ENCODE peak calls at places on chromosome 9, in nine cellular contexts. One of them, this sample, is unnamed.

GRCh38 chr9:132125944-132126720 is 35.7 kb upstream of the NTNG2 start:
- DNase-seq in heart right ventricle: no peak
- DNase-seq in M059J: peak; percentile 23
- DNase-seq in non-pigmented ciliary epithelial cell: no peak
- DNase-seq in iPS DF 6.9: no peak
- DNase-seq in HCT116: no peak
- DNase-seq in progenitor cell of endocrine pancreas: no peak
- DNase-seq in HT1080: no peak
- DNase-seq in tibial artery: no peak
- DNase-seq in this sample: no peak

GRCh38 chr9:37999501-38000189 is 69.4 kb downstream of the SHB start:
- DNase-seq in heart right ventricle: no peak
- DNase-seq in M059J: peak; percentile 80
- DNase-seq in HT1080: peak; percentile 58
- DNase-seq in progenitor cell of endocrine pancreas: no peak
- DNase-seq in HCT116: no peak
- DNase-seq in tibial artery: no peak
- DNase-seq in iPS DF 6.9: no peak
- DNase-seq in non-pigmented ciliary epithelial cell: no peak
- DNase-seq in this sample: no peak

GRCh38 chr9:137304383-137305059 is 2.5 kb upstream of the NRARP start:
- DNase-seq in heart right ventricle: no peak
- DNase-seq in tibial artery: peak; percentile 62
- DNase-seq in HCT116: no peak
- DNase-seq in progenitor cell of endocrine pancreas: peak; percentile 12
- DNase-seq in non-pigmented ciliary epithelial cell: no peak
- DNase-seq in M059J: no peak
- DNase-seq in HT1080: no peak
- DNase-seq in iPS DF 6.9: no peak
- DNase-seq in this sample: no peak

GRCh38 chr9:37923796-37924430 is 20.0 kb upstream of the SLC25A51 start:
- DNase-seq in tibial artery: no peak
- DNase-seq in HT1080: no peak
- DNase-seq in HCT116: no peak
- DNase-seq in M059J: no peak
- DNase-seq in non-pigmented ciliary epithelial cell: no peak
- DNase-seq in heart right ventricle: no peak
- DNase-seq in iPS DF 6.9: no peak
- DNase-seq in progenitor cell of endocrine pancreas: no peak
- DNase-seq in this sample: no peak

GRCh38 chr9:133928248-133928764 is 63.8 kb downstream of the VAV2 start:
- DNase-seq in M059J: no peak
- DNase-seq in iPS DF 6.9: no peak
- DNase-seq in non-pigmented ciliary epithelial cell: no peak
- DNase-seq in tibial artery: no peak
- DNase-seq in progenitor cell of endocrine pancreas: peak; percentile 49
- DNase-seq in HT1080: no peak
- DNase-seq in heart right ventricle: no peak
- DNase-seq in HCT116: no peak
- DNase-seq in this sample: no peak

GRCh38 chr9:125477089-125477544 is 215.5 kb downstream of the GAPVD1 start:
- DNase-seq in heart right ventricle: no peak
- DNase-seq in HCT116: no peak
- DNase-seq in non-pigmented ciliary epithelial cell: no peak
- DNase-seq in iPS DF 6.9: no peak
- DNase-seq in M059J: no peak
- DNase-seq in progenitor cell of endocrine pancreas: no peak
- DNase-seq in HT1080: no peak
- DNase-seq in tibial artery: no peak
- DNase-seq in this sample: no peak

GRCh38 chr9:104810421-104811339 is 46.8 kb downstream of the NIPSNAP3B start:
- DNase-seq in non-pigmented ciliary epithelial cell: no peak
- DNase-seq in M059J: peak; percentile 94
- DNase-seq in HCT116: no peak
- DNase-seq in iPS DF 6.9: no peak
- DNase-seq in HT1080: peak; percentile 76
- DNase-seq in progenitor cell of endocrine pancreas: no peak
- DNase-seq in heart right ventricle: peak; percentile 29
- DNase-seq in tibial artery: no peak
- DNase-seq in this sample: no peak

GRCh38 chr9:83220737-83221136 is 157.8 kb upstream of the RASEF start:
- DNase-seq in tibial artery: no peak
- DNase-seq in M059J: peak; percentile 86
- DNase-seq in non-pigmented ciliary epithelial cell: peak; percentile 82
- DNase-seq in HT1080: peak; percentile 81
- DNase-seq in heart right ventricle: no peak
- DNase-seq in HCT116: no peak
- DNase-seq in progenitor cell of endocrine pancreas: no peak
- DNase-seq in iPS DF 6.9: no peak
- DNase-seq in this sample: no peak

GRCh38 chr9:83034026-83034425 is 28.9 kb downstream of the RASEF start:
- DNase-seq in iPS DF 6.9: no peak
- DNase-seq in progenitor cell of endocrine pancreas: no peak
- DNase-seq in heart right ventricle: no peak
- DNase-seq in HT1080: no peak
- DNase-seq in M059J: peak; percentile 75
- DNase-seq in tibial artery: no peak
- DNase-seq in non-pigmented ciliary epithelial cell: no peak
- DNase-seq in HCT116: no peak
- DNase-seq in this sample: no peak

GRCh38 chr9:113669523-113670115 is 206.1 kb downstream of the RGS3 start:
- DNase-seq in M059J: no peak
- DNase-seq in HCT116: no peak
- DNase-seq in HT1080: no peak
- DNase-seq in progenitor cell of endocrine pancreas: no peak
- DNase-seq in heart right ventricle: no peak
- DNase-seq in iPS DF 6.9: no peak
- DNase-seq in tibial artery: no peak
- DNase-seq in non-pigmented ciliary epithelial cell: no peak
- DNase-seq in this sample: no peak

GRCh38 chr9:125612616-125613015 is 94.4 kb downstream of the MAPKAP1 start:
- DNase-seq in non-pigmented ciliary epithelial cell: no peak
- DNase-seq in iPS DF 6.9: no peak
- DNase-seq in HT1080: no peak
- DNase-seq in heart right ventricle: no peak
- DNase-seq in progenitor cell of endocrine pancreas: no peak
- DNase-seq in M059J: no peak
- DNase-seq in HCT116: no peak
- DNase-seq in tibial artery: no peak
- DNase-seq in this sample: no peak

GRCh38 chr9:21510806-21511205 is 28.7 kb upstream of the IFNE start:
- DNase-seq in HCT116: no peak
- DNase-seq in progenitor cell of endocrine pancreas: no peak
- DNase-seq in heart right ventricle: no peak
- DNase-seq in non-pigmented ciliary epithelial cell: no peak
- DNase-seq in M059J: peak; percentile 43
- DNase-seq in iPS DF 6.9: no peak
- DNase-seq in HT1080: no peak
- DNase-seq in tibial artery: no peak
- DNase-seq in this sample: no peak

GRCh38 chr9:73643379-73644013 is 491.8 kb downstream of the ANXA1 start:
- DNase-seq in heart right ventricle: no peak
- DNase-seq in HT1080: peak; percentile 92
- DNase-seq in progenitor cell of endocrine pancreas: no peak
- DNase-seq in HCT116: no peak
- DNase-seq in iPS DF 6.9: no peak
- DNase-seq in non-pigmented ciliary epithelial cell: peak; percentile 90
- DNase-seq in M059J: peak; percentile 8
- DNase-seq in tibial artery: no peak
- DNase-seq in this sample: no peak

GRCh38 chr9:83986765-83987401 is 6.3 kb downstream of the RMI1 start:
- DNase-seq in M059J: peak; percentile 58
- DNase-seq in tibial artery: no peak
- DNase-seq in HCT116: peak; percentile 42
- DNase-seq in HT1080: peak; percentile 89
- DNase-seq in iPS DF 6.9: no peak
- DNase-seq in progenitor cell of endocrine pancreas: no peak
- DNase-seq in heart right ventricle: no peak
- DNase-seq in non-pigmented ciliary epithelial cell: no peak
- DNase-seq in this sample: peak; percentile 3

GRCh38 chr9:130701059-130702022 is 7.8 kb downstream of the EXOSC2 start:
- DNase-seq in M059J: peak; percentile 63
- DNase-seq in non-pigmented ciliary epithelial cell: no peak
- DNase-seq in progenitor cell of endocrine pancreas: peak; percentile 82
- DNase-seq in heart right ventricle: peak; percentile 85
- DNase-seq in HT1080: peak; percentile 46
- DNase-seq in iPS DF 6.9: no peak
- DNase-seq in tibial artery: peak; percentile 86
- DNase-seq in HCT116: no peak
- DNase-seq in this sample: peak; percentile 52

GRCh38 chr9:135230817-135231520 is 143.5 kb downstream of the OLFM1 start:
- DNase-seq in iPS DF 6.9: no peak
- DNase-seq in non-pigmented ciliary epithelial cell: no peak
- DNase-seq in heart right ventricle: no peak
- DNase-seq in HCT116: no peak
- DNase-seq in M059J: no peak
- DNase-seq in progenitor cell of endocrine pancreas: no peak
- DNase-seq in tibial artery: no peak
- DNase-seq in HT1080: no peak
- DNase-seq in this sample: no peak

GRCh38 chr9:1086517-1086916 is 36.4 kb downstream of the DMRT2 start:
- DNase-seq in M059J: no peak
- DNase-seq in heart right ventricle: no peak
- DNase-seq in progenitor cell of endocrine pancreas: no peak
- DNase-seq in iPS DF 6.9: no peak
- DNase-seq in tibial artery: no peak
- DNase-seq in HCT116: no peak
- DNase-seq in non-pigmented ciliary epithelial cell: no peak
- DNase-seq in HT1080: no peak
- DNase-seq in this sample: no peak

GRCh38 chr9:22240619-22241018 is 206.0 kb upstream of the DMRTA1 start:
- DNase-seq in progenitor cell of endocrine pancreas: no peak
- DNase-seq in tibial artery: no peak
- DNase-seq in heart right ventricle: no peak
- DNase-seq in iPS DF 6.9: no peak
- DNase-seq in HCT116: no peak
- DNase-seq in M059J: peak; percentile 82
- DNase-seq in HT1080: peak; percentile 80
- DNase-seq in non-pigmented ciliary epithelial cell: no peak
- DNase-seq in this sample: no peak

GRCh38 chr9:95171001-95171400 is 146.5 kb downstream of the FANCC start:
- DNase-seq in HT1080: peak; percentile 78
- DNase-seq in heart right ventricle: no peak
- DNase-seq in progenitor cell of endocrine pancreas: no peak
- DNase-seq in iPS DF 6.9: no peak
- DNase-seq in tibial artery: no peak
- DNase-seq in M059J: peak; percentile 67
- DNase-seq in non-pigmented ciliary epithelial cell: no peak
- DNase-seq in HCT116: no peak
- DNase-seq in this sample: no peak

GRCh38 chr9:71909887-71910601 is 949 bp downstream of the ABHD17B start:
- DNase-seq in heart right ventricle: peak; percentile 70
- DNase-seq in M059J: peak; percentile 60
- DNase-seq in HCT116: no peak
- DNase-seq in tibial artery: peak; percentile 74
- DNase-seq in progenitor cell of endocrine pancreas: peak; percentile 65
- DNase-seq in non-pigmented ciliary epithelial cell: no peak
- DNase-seq in HT1080: peak; percentile 23
- DNase-seq in iPS DF 6.9: no peak
- DNase-seq in this sample: peak; percentile 14

GRCh38 chr9:130042406-130042930 is 521 bp downstream of the FNBP1 start:
- DNase-seq in HT1080: no peak
- DNase-seq in tibial artery: peak; percentile 74
- DNase-seq in HCT116: no peak
- DNase-seq in non-pigmented ciliary epithelial cell: no peak
- DNase-seq in progenitor cell of endocrine pancreas: peak; percentile 45
- DNase-seq in iPS DF 6.9: no peak
- DNase-seq in heart right ventricle: peak; percentile 18
- DNase-seq in M059J: peak; percentile 27
- DNase-seq in this sample: no peak

GRCh38 chr9:115877852-115878450 is 275.6 kb upstream of the PAPPA start:
- DNase-seq in M059J: no peak
- DNase-seq in progenitor cell of endocrine pancreas: no peak
- DNase-seq in iPS DF 6.9: no peak
- DNase-seq in HT1080: peak; percentile 5
- DNase-seq in non-pigmented ciliary epithelial cell: no peak
- DNase-seq in tibial artery: no peak
- DNase-seq in heart right ventricle: no peak
- DNase-seq in HCT116: no peak
- DNase-seq in this sample: no peak

GRCh38 chr9:80797841-80798688 is 891.3 kb downstream of the TLE1 start:
- DNase-seq in non-pigmented ciliary epithelial cell: no peak
- DNase-seq in tibial artery: no peak
- DNase-seq in progenitor cell of endocrine pancreas: no peak
- DNase-seq in HT1080: no peak
- DNase-seq in heart right ventricle: peak; percentile 11
- DNase-seq in iPS DF 6.9: no peak
- DNase-seq in HCT116: no peak
- DNase-seq in M059J: no peak
- DNase-seq in this sample: no peak

GRCh38 chr9:30349526-30350513 is 2034.6 kb upstream of the ACO1 start:
- DNase-seq in progenitor cell of endocrine pancreas: no peak
- DNase-seq in HT1080: no peak
- DNase-seq in heart right ventricle: no peak
- DNase-seq in iPS DF 6.9: no peak
- DNase-seq in tibial artery: no peak
- DNase-seq in non-pigmented ciliary epithelial cell: no peak
- DNase-seq in HCT116: no peak
- DNase-seq in M059J: peak; percentile 53
- DNase-seq in this sample: no peak

GRCh38 chr9:135662758-135663450 is at the start of gene LCN9:
- DNase-seq in HCT116: no peak
- DNase-seq in HT1080: peak; percentile 57
- DNase-seq in tibial artery: peak; percentile 56
- DNase-seq in non-pigmented ciliary epithelial cell: no peak
- DNase-seq in iPS DF 6.9: no peak
- DNase-seq in M059J: peak; percentile 38
- DNase-seq in heart right ventricle: no peak
- DNase-seq in progenitor cell of endocrine pancreas: no peak
- DNase-seq in this sample: no peak